ENCODE peak calls at places on chromosomes 7 and 10, in eight cellular contexts. One of them, this sample, is unnamed. For H3K4me1, the result is how much of the 10 kb centered on the place peaks cover.

GRCh38 chr7:98165827-98166667 is 45.2 kb upstream of the BHLHA15 start:
- DNase-seq in H1: peak
- DNase-seq in adrenal gland: peak
- DNase-seq in PC-3: peak
- DNase-seq in heart right ventricle: peak
- DNase-seq in neural progenitor cell: peak
- DNase-seq in Karpas-422: peak
- DNase-seq in A549: peak
- DNase-seq in this sample: no peak

GRCh38 chr10:80702143-80702542 is 164.4 kb downstream of the SH2D4B start:
- DNase-seq in H1: no peak
- DNase-seq in adrenal gland: no peak
- DNase-seq in PC-3: no peak
- DNase-seq in heart right ventricle: peak
- DNase-seq in neural progenitor cell: no peak
- DNase-seq in Karpas-422: peak
- DNase-seq in A549: no peak
- DNase-seq in this sample: no peak

GRCh38 chr7:29749701-29750321 is 56.5 kb upstream of the WIPF3 start:
- DNase-seq in H1: no peak
- DNase-seq in adrenal gland: no peak
- DNase-seq in PC-3: no peak
- DNase-seq in heart right ventricle: no peak
- DNase-seq in neural progenitor cell: no peak
- DNase-seq in Karpas-422: no peak
- DNase-seq in A549: no peak
- DNase-seq in this sample: no peak

GRCh38 chr7:112779667-112780066 is 10.5 kb downstream of the TMEM168 start:
- DNase-seq in H1: no peak
- DNase-seq in adrenal gland: no peak
- DNase-seq in PC-3: peak
- DNase-seq in heart right ventricle: no peak
- DNase-seq in neural progenitor cell: no peak
- DNase-seq in Karpas-422: no peak
- DNase-seq in A549: no peak
- DNase-seq in this sample: no peak

GRCh38 chr7:140521426-140521825 is 42.1 kb upstream of the MKRN1 start:
- DNase-seq in H1: no peak
- DNase-seq in adrenal gland: no peak
- DNase-seq in PC-3: no peak
- DNase-seq in heart right ventricle: no peak
- DNase-seq in neural progenitor cell: no peak
- DNase-seq in Karpas-422: no peak
- DNase-seq in A549: no peak
- DNase-seq in this sample: no peak

GRCh38 chr10:121154310-121154709 is 303.1 kb downstream of the WDR11 start:
- DNase-seq in H1: no peak
- DNase-seq in adrenal gland: no peak
- DNase-seq in PC-3: no peak
- DNase-seq in heart right ventricle: no peak
- DNase-seq in neural progenitor cell: no peak
- DNase-seq in Karpas-422: no peak
- DNase-seq in A549: no peak
- DNase-seq in this sample: no peak

GRCh38 chr7:81111781-81112540 is 193.1 kb upstream of the SEMA3C start:
- DNase-seq in H1: no peak
- DNase-seq in adrenal gland: no peak
- DNase-seq in PC-3: no peak
- DNase-seq in heart right ventricle: no peak
- DNase-seq in neural progenitor cell: no peak
- DNase-seq in Karpas-422: no peak
- DNase-seq in A549: no peak
- DNase-seq in this sample: peak

GRCh38 chr10:2920638-2921037 is 146.7 kb upstream of the PFKP start:
- DNase-seq in H1: no peak
- DNase-seq in adrenal gland: no peak
- DNase-seq in PC-3: no peak
- DNase-seq in heart right ventricle: no peak
- DNase-seq in neural progenitor cell: no peak
- DNase-seq in Karpas-422: no peak
- DNase-seq in A549: no peak
- DNase-seq in this sample: no peak

GRCh38 chr7:117126631-117127030 is 173.3 kb downstream of the ST7 start:
- DNase-seq in H1: no peak
- DNase-seq in adrenal gland: no peak
- DNase-seq in PC-3: peak
- DNase-seq in heart right ventricle: no peak
- DNase-seq in neural progenitor cell: peak
- DNase-seq in Karpas-422: no peak
- DNase-seq in A549: no peak
- DNase-seq in this sample: no peak

GRCh38 chr10:31076589-31076988 is 44.9 kb upstream of the ZNF438 start:
- DNase-seq in H1: no peak
- DNase-seq in adrenal gland: no peak
- DNase-seq in PC-3: no peak
- DNase-seq in heart right ventricle: no peak
- DNase-seq in neural progenitor cell: no peak
- DNase-seq in Karpas-422: no peak
- DNase-seq in A549: no peak
- DNase-seq in this sample: no peak

GRCh38 chr10:12946372-12946771 is 55.1 kb downstream of the CCDC3 start:
- DNase-seq in H1: peak
- DNase-seq in adrenal gland: no peak
- DNase-seq in PC-3: no peak
- DNase-seq in heart right ventricle: no peak
- DNase-seq in neural progenitor cell: no peak
- DNase-seq in Karpas-422: no peak
- DNase-seq in A549: no peak
- DNase-seq in this sample: no peak

GRCh38 chr7:91567111-91568012 is 303.1 kb downstream of the FZD1 start:
- DNase-seq in H1: no peak
- DNase-seq in adrenal gland: no peak
- DNase-seq in PC-3: no peak
- DNase-seq in heart right ventricle: no peak
- DNase-seq in neural progenitor cell: no peak
- DNase-seq in Karpas-422: no peak
- DNase-seq in A549: no peak
- DNase-seq in this sample: no peak

GRCh38 chr7:91565499-91566331 is 301.5 kb downstream of the FZD1 start:
- DNase-seq in H1: no peak
- DNase-seq in adrenal gland: no peak
- DNase-seq in PC-3: no peak
- DNase-seq in heart right ventricle: no peak
- DNase-seq in neural progenitor cell: no peak
- DNase-seq in Karpas-422: no peak
- DNase-seq in A549: no peak
- DNase-seq in this sample: no peak

GRCh38 chr7:91569702-91570457 is 305.6 kb downstream of the FZD1 start:
- DNase-seq in H1: no peak
- DNase-seq in adrenal gland: no peak
- DNase-seq in PC-3: peak
- DNase-seq in heart right ventricle: no peak
- DNase-seq in neural progenitor cell: no peak
- DNase-seq in Karpas-422: no peak
- DNase-seq in A549: no peak
- DNase-seq in this sample: no peak

GRCh38 chr7:91566333-91566732 is 302.1 kb downstream of the FZD1 start:
- DNase-seq in H1: no peak
- DNase-seq in adrenal gland: no peak
- DNase-seq in PC-3: no peak
- DNase-seq in heart right ventricle: no peak
- DNase-seq in neural progenitor cell: no peak
- DNase-seq in Karpas-422: no peak
- DNase-seq in A549: no peak
- DNase-seq in this sample: no peak

DNA sequence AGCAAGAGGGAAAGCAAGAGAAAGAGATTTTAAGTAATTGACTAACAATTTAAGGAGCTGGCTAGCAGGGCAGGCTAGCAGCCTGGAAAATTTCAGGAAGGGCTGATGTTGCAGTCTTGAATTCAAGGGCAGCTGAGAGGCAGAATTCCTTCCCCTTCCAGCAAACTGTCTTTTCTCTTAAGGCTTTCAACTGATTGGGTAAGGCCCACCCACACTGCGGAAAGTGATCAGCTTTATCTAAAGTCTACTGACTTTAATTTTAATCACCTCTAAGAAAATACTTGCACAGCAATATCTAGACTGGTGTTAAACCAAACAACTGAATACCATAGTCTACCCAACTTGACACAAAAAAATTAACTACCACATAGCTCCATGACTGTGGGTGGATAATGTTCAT is 303.9 kb downstream of the FZD1 start:
- DNase-seq in H1: no peak
- DNase-seq in adrenal gland: no peak
- DNase-seq in PC-3: no peak
- DNase-seq in heart right ventricle: no peak
- DNase-seq in neural progenitor cell: no peak
- DNase-seq in Karpas-422: no peak
- DNase-seq in A549: no peak
- DNase-seq in this sample: no peak
- H3K4me1 ChIP-seq in H1: under half
- H3K4me1 ChIP-seq in adrenal gland: under half
- H3K4me1 ChIP-seq in PC-3: under half
- H3K4me1 ChIP-seq in heart right ventricle: under half
- H3K4me1 ChIP-seq in neural progenitor cell: under half
- H3K4me1 ChIP-seq in Karpas-422: under half
- H3K4me1 ChIP-seq in A549: under half
- H3K4me1 ChIP-seq in this sample: under half

DNA sequence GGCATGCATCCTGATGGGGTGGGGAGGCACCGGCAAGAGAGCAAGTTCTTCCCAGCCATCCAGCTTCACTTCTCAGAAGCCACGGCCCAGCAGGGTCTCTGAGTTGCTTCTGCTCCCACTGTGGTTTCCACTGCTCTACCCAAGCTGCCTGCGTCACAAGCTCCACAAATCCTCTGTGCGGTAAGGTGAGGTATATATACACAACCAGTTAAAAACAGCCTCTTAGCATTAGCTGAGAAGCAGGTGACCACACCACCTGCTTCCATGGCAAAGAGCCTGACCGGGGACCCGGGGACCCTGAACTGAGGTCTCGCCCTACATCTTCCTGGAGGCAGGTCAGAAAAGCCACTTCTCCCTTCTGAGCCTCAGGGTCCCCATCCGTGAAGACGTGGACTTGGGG is 46.9 kb upstream of the NPFFR1 start:
- DNase-seq in H1: no peak
- DNase-seq in adrenal gland: no peak
- DNase-seq in PC-3: no peak
- DNase-seq in heart right ventricle: no peak
- DNase-seq in neural progenitor cell: no peak
- DNase-seq in Karpas-422: no peak
- DNase-seq in A549: no peak
- DNase-seq in this sample: no peak
- H3K4me1 ChIP-seq in H1: under half
- H3K4me1 ChIP-seq in adrenal gland: under half
- H3K4me1 ChIP-seq in PC-3: under half
- H3K4me1 ChIP-seq in heart right ventricle: under half
- H3K4me1 ChIP-seq in neural progenitor cell: under half
- H3K4me1 ChIP-seq in Karpas-422: half or more
- H3K4me1 ChIP-seq in A549: under half
- H3K4me1 ChIP-seq in this sample: under half

GRCh38 chr7:156139112-156139511 is 326.8 kb upstream of the SHH start:
- DNase-seq in H1: no peak
- DNase-seq in adrenal gland: no peak
- DNase-seq in PC-3: no peak
- DNase-seq in heart right ventricle: no peak
- DNase-seq in neural progenitor cell: no peak
- DNase-seq in Karpas-422: no peak
- DNase-seq in A549: no peak
- DNase-seq in this sample: no peak
- H3K4me1 ChIP-seq in H1: under half
- H3K4me1 ChIP-seq in adrenal gland: under half
- H3K4me1 ChIP-seq in PC-3: under half
- H3K4me1 ChIP-seq in heart right ventricle: under half
- H3K4me1 ChIP-seq in neural progenitor cell: under half
- H3K4me1 ChIP-seq in Karpas-422: under half
- H3K4me1 ChIP-seq in A549: under half
- H3K4me1 ChIP-seq in this sample: under half

GRCh38 chr10:32957341-32958084 is 517 bp downstream of the ITGB1 start:
- DNase-seq in H1: peak
- DNase-seq in adrenal gland: peak
- DNase-seq in PC-3: peak
- DNase-seq in heart right ventricle: peak
- DNase-seq in neural progenitor cell: peak
- DNase-seq in Karpas-422: peak
- DNase-seq in A549: no peak
- DNase-seq in this sample: no peak
- H3K4me1 ChIP-seq in H1: under half
- H3K4me1 ChIP-seq in adrenal gland: half or more
- H3K4me1 ChIP-seq in PC-3: half or more
- H3K4me1 ChIP-seq in heart right ventricle: half or more
- H3K4me1 ChIP-seq in neural progenitor cell: under half
- H3K4me1 ChIP-seq in Karpas-422: half or more
- H3K4me1 ChIP-seq in A549: under half
- H3K4me1 ChIP-seq in this sample: under half

GRCh38 chr7:130877676-130878305 is 143.8 kb upstream of the KLF14 start:
- DNase-seq in H1: no peak
- DNase-seq in adrenal gland: peak
- DNase-seq in PC-3: no peak
- DNase-seq in heart right ventricle: no peak
- DNase-seq in neural progenitor cell: no peak
- DNase-seq in Karpas-422: no peak
- DNase-seq in A549: no peak
- DNase-seq in this sample: no peak
- H3K4me1 ChIP-seq in H1: under half
- H3K4me1 ChIP-seq in adrenal gland: under half
- H3K4me1 ChIP-seq in PC-3: under half
- H3K4me1 ChIP-seq in heart right ventricle: under half
- H3K4me1 ChIP-seq in neural progenitor cell: under half
- H3K4me1 ChIP-seq in Karpas-422: under half
- H3K4me1 ChIP-seq in A549: half or more
- H3K4me1 ChIP-seq in this sample: under half

This sample was measured in HAP-1.